ENCODE peak calls at places on chromosomes 2 and 18, in ten cellular contexts. E is aorta; X is Jurkat, Clone E6-1; J is cardiac muscle cell; L is uterus; Y is colonic mucosa; M is esophagus squamous epithelium; V is CD4-positive, alpha-beta memory T cell; R is fibroblast of lung; H is IMR-90. Q is an unnamed sample.

GRCh38 chr18:29418136-29418535 is 1241.2 kb upstream of the CDH2 start:
- DNase-seq in M (no peak), Y (no peak), E (no peak), J (no peak), R (peak), H (peak), L (no peak), V (no peak), X (no peak), Q (peak)

GRCh38 chr18:44594779-44595467 is 85.8 kb upstream of the SETBP1 start:
- DNase-seq in Y (no peak), M (no peak), H (peak), J (peak), R (peak), E (no peak), L (no peak), V (no peak), X (no peak), Q (peak)

GRCh38 chr2:120684691-120685402 is 50.8 kb upstream of the GLI2 start:
- DNase-seq in E (no peak), Y (no peak), H (peak), L (no peak), V (no peak), M (no peak), R (peak), J (no peak), X (no peak), Q (no peak)

GRCh38 chr2:222819722-222820333 is 41.0 kb upstream of the ACSL3 start:
- DNase-seq in H (peak), J (no peak), R (peak), X (no peak), L (no peak), M (no peak), V (no peak), Y (no peak), E (no peak), Q (peak)

GRCh38 chr2:145799595-145800108 is 1279.7 kb upstream of the ZEB2 start:
- DNase-seq in L (no peak), E (no peak), X (no peak), H (no peak), Y (no peak), M (no peak), V (no peak), R (no peak), J (no peak), Q (no peak)

GRCh38 chr18:8938817-8939216 is 163.7 kb upstream of the NDUFV2 start:
- DNase-seq in X (peak), Y (no peak), H (peak), J (no peak), L (no peak), V (no peak), R (no peak), M (no peak), E (no peak), Q (no peak)

GRCh38 chr2:105880637-105881036 is 135.9 kb downstream of the NCK2 start:
- DNase-seq in Y (no peak), X (no peak), E (no peak), H (no peak), R (no peak), J (no peak), V (no peak), L (no peak), M (no peak), Q (no peak)

GRCh38 chr18:25077933-25078707 is 273.8 kb downstream of the ZNF521 start:
- DNase-seq in H (no peak), X (no peak), M (no peak), Y (no peak), L (no peak), V (no peak), R (no peak), E (no peak), J (no peak), Q (no peak)

GRCh38 chr2:222864296-222864695 is 3.5 kb downstream of the ACSL3 start:
- DNase-seq in Y (no peak), X (no peak), V (no peak), J (no peak), R (peak), E (no peak), M (no peak), H (peak), L (peak), Q (peak)

GRCh38 chr2:43399515-43400245 is 173.3 kb upstream of the ZFP36L2 start:
- DNase-seq in M (no peak), Y (no peak), R (peak), X (no peak), J (no peak), H (peak), V (no peak), L (peak), E (no peak), Q (peak)

GRCh38 chr2:207792244-207792785 is 22.6 kb upstream of the FZD5 start:
- DNase-seq in E (no peak), J (no peak), R (peak), X (peak), H (peak), V (no peak), Y (no peak), M (no peak), L (no peak), Q (peak)

GRCh38 chr2:64212346-64212745 is 68.1 kb upstream of the PELI1 start:
- DNase-seq in Y (no peak), R (peak), X (peak), L (no peak), J (no peak), E (no peak), H (peak), M (no peak), V (peak), Q (peak)

GRCh38 chr2:52475600-52475999 is 1292.0 kb upstream of the CHAC2 start:
- DNase-seq in E (no peak), M (no peak), L (no peak), R (no peak), Y (no peak), H (peak), V (no peak), X (no peak), J (no peak), Q (peak)

GRCh38 chr18:61943175-61943964 is 50.6 kb upstream of the RNF152 start:
- DNase-seq in M (no peak), R (peak), E (no peak), J (no peak), H (peak), V (no peak), X (no peak), L (no peak), Y (no peak), Q (peak)

GRCh38 chr2:219661197-219661954 is 33.9 kb downstream of the SLC4A3 start:
- DNase-seq in L (no peak), M (no peak), E (no peak), H (peak), J (no peak), Y (no peak), V (no peak), R (peak), X (no peak), Q (peak)

GRCh38 chr2:58762176-58762781 is 521.2 kb upstream of the FANCL start:
- DNase-seq in J (peak), H (peak), R (peak), L (no peak), Y (peak), V (no peak), M (no peak), E (no peak), X (peak), Q (peak)

GRCh38 chr18:58044370-58045264 is 591 bp downstream of the NEDD4L start:
- DNase-seq in X (no peak), H (peak), L (peak), Y (peak), M (peak), R (peak), E (peak), J (peak), V (peak), Q (peak)

GRCh38 chr2:65397122-65397521 is 35.3 kb downstream of the SPRED2 start:
- DNase-seq in E (no peak), H (peak), V (no peak), Y (no peak), J (no peak), L (no peak), R (peak), X (no peak), M (no peak), Q (no peak)

GRCh38 chr2:241726459-241726858 is 8.0 kb upstream of the D2HGDH start:
- DNase-seq in Y (no peak), H (no peak), L (no peak), E (no peak), J (no peak), V (no peak), M (no peak), R (no peak), X (no peak), Q (no peak)

GRCh38 chr2:60556998-60557955 is 3.8 kb upstream of the BCL11A start:
- DNase-seq in E (no peak), Y (no peak), H (no peak), M (no peak), L (no peak), R (no peak), X (no peak), V (no peak), J (no peak), Q (peak)

GRCh38 chr2:908568-908967 is 42.1 kb upstream of the SNTG2 start:
- DNase-seq in Y (no peak), R (no peak), L (no peak), E (no peak), M (no peak), H (no peak), X (no peak), J (no peak), V (no peak), Q (no peak)

GRCh38 chr2:129907256-129907973 is 72.1 kb upstream of the RAB6C start:
- DNase-seq in L (no peak), H (no peak), R (no peak), Y (no peak), V (no peak), J (no peak), E (no peak), X (no peak), M (no peak), Q (no peak)

GRCh38 chr2:13698847-13699246 is 933.7 kb upstream of the LRATD1 start:
- DNase-seq in X (peak), Y (no peak), H (no peak), E (no peak), R (no peak), M (no peak), L (no peak), J (no peak), V (no peak), Q (no peak)

GRCh38 chr2:13696601-13697000 is 935.9 kb upstream of the LRATD1 start:
- DNase-seq in L (no peak), E (no peak), Y (no peak), X (no peak), J (no peak), H (no peak), M (no peak), R (no peak), V (no peak), Q (no peak)

DNA sequence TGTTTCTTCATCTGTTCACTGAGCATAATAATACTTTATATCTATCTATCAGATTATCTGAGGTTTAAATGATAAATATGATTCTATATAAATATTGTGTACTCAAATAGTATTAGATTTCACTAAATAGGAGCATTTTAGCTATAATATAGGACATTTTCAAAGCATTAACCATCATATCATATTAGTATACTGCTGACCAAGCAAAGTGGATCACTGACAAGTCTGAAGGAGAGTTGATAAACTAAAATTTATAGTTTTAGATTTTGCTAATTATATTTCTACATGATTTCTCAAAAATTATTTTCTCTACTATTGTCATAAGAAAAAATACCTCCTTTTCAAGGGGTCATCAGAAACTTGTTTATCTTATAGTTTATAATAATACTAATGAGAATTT is 937.8 kb upstream of the LRATD1 start:
- DNase-seq in V (no peak), M (no peak), R (no peak), J (no peak), L (no peak), X (no peak), H (no peak), E (no peak), Y (no peak), Q (no peak)
- H3K4me3 ChIP-seq in V (no peak), M (no peak), R (no peak), J (no peak), L (no peak), X (no peak), H (no peak), E (no peak), Y (no peak), Q (no peak)

DNA sequence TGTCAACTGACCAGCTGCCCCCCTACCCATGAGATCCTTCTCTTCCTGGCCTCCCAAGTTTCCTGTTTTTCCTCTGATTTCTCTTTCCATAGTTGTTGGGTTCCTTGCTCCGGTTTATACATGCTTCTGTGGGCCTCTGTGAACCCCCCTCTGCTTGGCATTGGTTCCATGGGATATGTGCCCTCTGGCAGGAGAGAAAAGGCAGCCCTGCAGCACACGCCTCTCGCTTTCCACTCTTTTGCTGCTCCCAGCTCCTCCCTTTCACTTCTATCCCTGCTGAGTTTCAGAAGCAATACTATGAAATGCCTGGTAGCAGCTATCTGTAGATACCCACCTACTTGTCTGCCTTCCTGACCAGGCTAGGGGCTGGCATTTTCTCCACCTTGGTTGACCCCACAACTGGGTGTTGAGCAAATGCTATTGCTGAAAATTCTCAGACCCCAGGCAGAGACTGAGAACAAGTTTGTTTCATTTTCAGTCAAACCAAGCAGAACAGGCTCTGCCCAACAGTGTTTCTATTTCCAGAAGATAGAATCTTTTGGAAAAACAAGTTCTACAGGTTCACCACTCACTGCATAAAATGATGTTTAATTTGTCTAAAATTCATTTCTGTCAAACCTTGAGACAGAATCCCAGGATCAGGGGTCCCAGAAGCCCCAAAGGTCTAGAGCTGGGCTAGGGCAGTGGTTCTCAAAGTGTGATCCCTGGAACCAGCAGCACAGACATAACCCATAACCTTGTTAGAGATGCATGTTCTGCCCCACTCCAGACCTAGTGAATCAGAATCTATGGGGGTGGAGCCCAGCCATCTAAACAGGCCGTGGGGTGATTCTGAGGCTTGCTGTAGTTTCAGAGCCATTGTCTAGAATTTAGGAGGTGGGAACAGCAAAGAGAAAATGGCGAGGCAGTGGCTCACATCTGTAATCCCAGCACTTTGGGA is 13.4 kb downstream of the CAPG start:
- DNase-seq in V (no peak), X (no peak), H (no peak), Y (peak), J (no peak), R (no peak), L (no peak), E (no peak), M (no peak), Q (no peak)
- H3K4me3 ChIP-seq in V (no peak), X (no peak), H (no peak), Y (no peak), J (no peak), R (no peak), L (no peak), E (no peak), M (no peak), Q (no peak)

DNA sequence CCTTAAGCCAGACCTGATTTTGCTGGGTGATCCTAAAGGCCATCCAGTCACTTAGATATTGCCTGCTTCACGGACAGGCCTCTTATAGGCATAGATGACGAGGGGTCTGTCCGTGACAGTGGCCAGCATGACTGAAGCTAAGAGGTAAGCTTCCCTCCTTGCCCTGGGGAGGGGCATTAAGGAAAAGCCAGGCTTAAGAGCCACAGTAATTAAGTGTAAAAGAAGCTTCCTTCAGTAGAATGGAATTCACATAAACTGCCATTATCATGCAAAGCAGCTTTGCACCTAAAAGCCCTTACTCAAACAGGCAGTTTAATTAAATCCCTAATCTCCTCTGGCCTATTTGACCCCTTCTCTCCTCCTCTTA is 99.4 kb upstream of the PKDCC start:
- DNase-seq in J (no peak), R (no peak), M (no peak), H (no peak), X (no peak), L (no peak), V (no peak), E (no peak), Y (no peak), Q (no peak)
- H3K4me3 ChIP-seq in J (no peak), R (no peak), M (no peak), H (no peak), X (no peak), L (no peak), V (no peak), E (no peak), Y (no peak), Q (no peak)

GRCh38 chr2:236164983-236165301 is 3.2 kb downstream of the GBX2 start:
- DNase-seq in V (no peak), E (no peak), R (no peak), X (no peak), J (no peak), Y (no peak), M (no peak), L (no peak), H (no peak), Q (no peak)
- H3K4me3 ChIP-seq in V (no peak), E (no peak), R (no peak), X (no peak), J (peak), Y (no peak), M (no peak), L (no peak), H (no peak), Q (peak)

GRCh38 chr2:174554514-174555119 is 43.0 kb downstream of the WIPF1 start:
- DNase-seq in H (no peak), J (no peak), R (no peak), X (no peak), Y (peak), E (no peak), V (peak), L (no peak), M (no peak), Q (no peak)
- H3K4me3 ChIP-seq in H (no peak), J (no peak), R (no peak), X (no peak), Y (no peak), E (no peak), V (no peak), L (no peak), M (no peak), Q (no peak)

GRCh38 chr2:100655446-100655845 is 92.7 kb downstream of the PDCL3 start:
- DNase-seq in H (no peak), R (no peak), E (no peak), M (no peak), Y (no peak), J (no peak), V (no peak), L (peak), X (no peak), Q (no peak)
- H3K4me3 ChIP-seq in H (no peak), R (no peak), E (no peak), M (no peak), Y (no peak), J (no peak), V (no peak), L (no peak), X (no peak), Q (no peak)

GRCh38 chr2:95026471-95027368 is 1.2 kb downstream of the MAL start:
- DNase-seq in L (no peak), Y (no peak), X (no peak), E (no peak), H (no peak), R (no peak), M (no peak), V (peak), J (no peak), Q (no peak)

GRCh38 chr2:95024960-95025405 is 525 bp upstream of the MAL start:
- DNase-seq in X (no peak), J (no peak), R (no peak), M (no peak), V (no peak), H (no peak), E (no peak), Y (no peak), L (no peak), Q (no peak)

GRCh38 chr2:95027369-95027720 is 1.8 kb downstream of the MAL start:
- DNase-seq in J (no peak), H (no peak), X (no peak), M (no peak), R (no peak), V (no peak), Y (no peak), E (no peak), L (no peak), Q (no peak)

GRCh38 chr2:95024306-95024880 is 1.1 kb upstream of the MAL start:
- DNase-seq in E (no peak), J (no peak), H (no peak), M (no peak), R (no peak), V (no peak), X (no peak), Y (no peak), L (no peak), Q (no peak)

DNA sequence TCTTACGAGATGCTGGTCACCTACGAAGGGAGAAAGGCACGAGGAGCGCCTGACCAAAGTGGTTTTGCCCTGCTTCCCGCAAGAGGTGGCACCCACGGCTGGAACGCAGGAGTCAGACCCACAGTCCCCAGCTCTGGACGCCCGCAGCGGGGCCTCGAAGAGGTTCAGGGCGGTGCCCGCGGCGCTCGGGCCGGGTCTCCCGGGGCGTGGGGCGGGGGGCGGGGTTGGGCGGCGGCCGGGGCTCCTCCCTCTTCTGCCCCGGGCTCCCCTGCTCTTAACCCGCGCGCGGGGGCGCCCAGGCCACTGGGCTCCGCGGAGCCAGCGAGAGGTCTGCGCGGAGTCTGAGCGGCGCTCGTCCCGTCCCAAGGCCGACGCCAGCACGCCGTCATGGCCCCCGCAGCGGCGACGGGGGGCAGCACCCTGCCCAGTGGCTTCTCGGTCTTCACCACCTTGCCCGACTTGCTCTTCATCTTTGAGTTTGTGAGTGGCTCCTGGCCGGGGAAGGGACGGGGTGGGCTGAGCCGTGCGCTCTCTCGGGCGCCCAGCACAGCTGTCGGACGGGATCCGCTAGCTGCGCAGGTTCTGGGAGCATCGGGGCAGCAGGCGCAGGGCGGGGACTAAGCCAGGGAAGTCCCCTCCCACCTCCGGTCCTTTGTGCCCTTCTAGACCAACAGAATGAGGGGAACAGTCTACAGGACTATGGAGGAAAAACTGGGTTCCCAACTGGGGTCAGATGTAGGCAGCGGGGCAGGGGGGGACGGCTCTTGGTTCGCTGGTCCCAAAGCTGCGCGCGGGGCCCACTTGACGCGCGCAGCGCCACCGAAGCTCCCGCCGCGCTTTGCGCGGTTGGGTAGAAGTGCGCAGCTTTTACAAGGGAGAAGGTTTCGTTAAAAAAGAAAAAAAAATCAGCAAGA is at the start of gene MAL:
- DNase-seq in X (peak), J (peak), V (peak), L (no peak), R (peak), H (no peak), M (no peak), Y (no peak), E (no peak), Q (no peak)
- H3K4me3 ChIP-seq in X (peak), J (peak), V (peak), L (no peak), R (no peak), H (no peak), M (peak), Y (peak), E (no peak), Q (no peak)

DNA sequence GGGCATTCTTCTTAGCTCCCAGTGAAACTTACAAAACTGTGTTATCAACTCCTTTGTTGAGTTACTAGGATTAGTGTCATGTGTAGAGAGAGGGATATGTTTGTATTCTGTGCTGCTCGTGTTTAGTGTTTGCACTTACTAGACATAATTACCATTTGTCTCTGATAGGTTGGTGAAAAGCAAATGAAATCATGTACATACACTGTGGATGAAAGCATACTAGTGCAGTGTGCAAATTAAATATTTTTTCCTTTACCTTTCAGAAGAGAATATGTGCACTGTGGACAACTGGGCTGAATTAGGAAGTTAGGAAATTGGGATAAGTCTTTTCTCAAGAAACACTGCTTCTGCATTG is 1.2 kb downstream of the KIAA1328 start:
- DNase-seq in E (no peak), M (no peak), J (no peak), X (no peak), Y (no peak), V (no peak), R (no peak), H (no peak), L (no peak), Q (no peak)
- H3K4me3 ChIP-seq in E (peak), M (peak), J (no peak), X (peak), Y (no peak), V (peak), R (peak), H (peak), L (no peak), Q (peak)

Q was measured in choroid plexus epithelial cell.